ENCODE peak calls at places on chromosomes 11 and 22, in six cellular contexts. V, U, P, N, X and R are unnamed samples.

GRCh38 chr11:27285761-27286160 is 77.3 kb downstream of the CCDC34 start:
- DNase-seq in V (no peak), U (no peak), P (no peak), N (no peak), X (no peak), R (no peak)

GRCh38 chr22:35023692-35024363 is 42.1 kb upstream of the ISX start:
- DNase-seq in V (peak; percentile 71), U (peak; percentile 91), P (peak; percentile 95), N (peak; percentile 39), X (peak; percentile 90), R (peak; percentile 76)

GRCh38 chr11:131246589-131247164 is 123.7 kb upstream of the NTM start:
- DNase-seq in V (peak; percentile 55), U (peak; percentile 67), P (peak; percentile 82), N (peak; percentile 11), X (peak; percentile 24), R (no peak)

GRCh38 chr22:31104869-31105268 is 2.5 kb downstream of the SELENOM start:
- DNase-seq in V (no peak), U (peak; percentile 94), P (peak; percentile 89), N (peak; percentile 28), X (no peak), R (no peak)

GRCh38 chr11:35088676-35089075 is 50.3 kb upstream of the CD44 start:
- DNase-seq in V (no peak), U (no peak), P (no peak), N (no peak), X (no peak), R (no peak)

GRCh38 chr11:20388096-20389055 is 860 bp downstream of the PRMT3 start:
- DNase-seq in V (no peak), U (peak; percentile 16), P (no peak), N (peak; percentile 18), X (peak; percentile 55), R (peak; percentile 39)

GRCh38 chr22:45181240-45181639 is 17.5 kb downstream of the NUP50 start:
- DNase-seq in V (no peak), U (no peak), P (no peak), N (no peak), X (no peak), R (no peak)

GRCh38 chr11:2211113-2211971 is 39.7 kb upstream of the TH start:
- DNase-seq in V (peak; percentile 76), U (no peak), P (no peak), N (no peak), X (no peak), R (no peak)

GRCh38 chr11:25200925-25201324 is 704.1 kb downstream of the LUZP2 start:
- DNase-seq in V (no peak), U (no peak), P (no peak), N (no peak), X (no peak), R (no peak)

GRCh38 chr11:110373061-110373702 is 56.6 kb upstream of the FDX1 start:
- DNase-seq in V (no peak), U (no peak), P (no peak), N (peak; percentile 80), X (no peak), R (peak; percentile 67)

GRCh38 chr11:119491753-119492455 is 68.9 kb upstream of the THY1 start:
- DNase-seq in V (no peak), U (no peak), P (no peak), N (peak; percentile 34), X (no peak), R (peak; percentile 49)

GRCh38 chr11:100560606-100561005 is 126.5 kb upstream of the ARHGAP42 start:
- DNase-seq in V (no peak), U (no peak), P (no peak), N (no peak), X (no peak), R (no peak)

GRCh38 chr11:115660072-115660805 is 156.0 kb upstream of the CADM1 start:
- DNase-seq in V (no peak), U (peak; percentile 39), P (peak; percentile 25), N (no peak), X (no peak), R (no peak)

GRCh38 chr22:19756288-19757128 is 4.1 kb upstream of the TBX1 start:
- DNase-seq in V (peak; percentile 79), U (peak; percentile 76), P (peak; percentile 70), N (no peak), X (peak; percentile 73), R (peak; percentile 18)